ENCODE peak calls at places on chromosomes 7 and 10, in five cellular contexts. O is heart left ventricle, P is sigmoid colon, F is Caco-2, U is HCT116. C is an unnamed sample.

GRCh38 chr10:31213959-31214358 is 105.1 kb upstream of the ZEB1 start:
- DNase-seq in O (no peak), P (no peak), F (no peak), U (no peak), C (no peak)

GRCh38 chr7:69358163-69358821 is 240.0 kb upstream of the AUTS2 start:
- DNase-seq in O (no peak), P (no peak), F (no peak), U (no peak), C (no peak)

GRCh38 chr10:71750124-71750841 is 23.0 kb downstream of the VSIR start:
- DNase-seq in O (peak; percentile 45), P (no peak), F (no peak), U (no peak), C (no peak)

GRCh38 chr10:11429439-11430052 is 181.9 kb downstream of the USP6NL start:
- DNase-seq in O (no peak), P (no peak), F (no peak), U (no peak), C (no peak)

GRCh38 chr7:88169717-88170320 is 50.0 kb downstream of the SRI start:
- DNase-seq in O (no peak), P (no peak), F (no peak), U (no peak), C (no peak)

GRCh38 chr7:39228946-39229345 is 251.2 kb downstream of the POU6F2 start:
- DNase-seq in O (no peak), P (no peak), F (no peak), U (no peak), C (no peak)

GRCh38 chr10:14879055-14879800 is 562 bp downstream of the SUV39H2 start:
- DNase-seq in O (no peak), P (no peak), F (no peak), U (no peak), C (peak; percentile 35)

GRCh38 chr10:103849212-103849877 is 6.0 kb downstream of the SH3PXD2A start:
- DNase-seq in O (peak; percentile 29), P (peak; percentile 64), F (peak; percentile 12), U (no peak), C (no peak)

GRCh38 chr10:62860946-62861345 is 44.8 kb upstream of the EGR2 start:
- DNase-seq in O (no peak), P (no peak), F (no peak), U (no peak), C (no peak)

GRCh38 chr10:89837173-89838001 is 136.0 kb downstream of the KIF20B start:
- DNase-seq in O (peak; percentile 34), P (peak; percentile 67), F (no peak), U (no peak), C (peak; percentile 69)

GRCh38 chr7:39336457-39336856 is 229.7 kb upstream of the YAE1 start:
- DNase-seq in O (no peak), P (no peak), F (no peak), U (no peak), C (no peak)

GRCh38 chr7:133053321-133053891 is 28.5 kb downstream of the CHCHD3 start:
- DNase-seq in O (peak; percentile 34), P (peak; percentile 72), F (no peak), U (no peak), C (no peak)

GRCh38 chr7:103075337-103075918 is 488 bp downstream of the ARMC10 start:
- DNase-seq in O (peak; percentile 53), P (peak; percentile 78), F (peak; percentile 66), U (no peak), C (peak; percentile 68)

GRCh38 chr10:126131338-126131737 is 235.0 kb downstream of the FANK1 start:
- DNase-seq in O (no peak), P (no peak), F (no peak), U (no peak), C (peak; percentile 42)

GRCh38 chr7:73700581-73701134 is 17.3 kb downstream of the BUD23 start:
- DNase-seq in O (no peak), P (no peak), F (no peak), U (no peak), C (no peak)

GRCh38 chr10:124378271-124378670 is 40.5 kb downstream of the OAT start:
- DNase-seq in O (no peak), P (peak; percentile 40), F (peak; percentile 5), U (no peak), C (no peak)

GRCh38 chr7:148699772-148700629 is 1.3 kb downstream of the CUL1 start:
- DNase-seq in O (no peak), P (no peak), F (no peak), U (no peak), C (no peak)

GRCh38 chr7:148699024-148699771 is 495 bp downstream of the CUL1 start:
- DNase-seq in O (peak; percentile 74), P (peak; percentile 75), F (peak; percentile 83), U (no peak), C (peak; percentile 67)

GRCh38 chr7:148697256-148697841 is 1.4 kb upstream of the CUL1 start:
- DNase-seq in O (peak; percentile 68), P (peak; percentile 74), F (no peak), U (no peak), C (peak; percentile 61)

GRCh38 chr7:148697950-148698396 is 730 bp upstream of the CUL1 start:
- DNase-seq in O (no peak), P (peak; percentile 64), F (no peak), U (no peak), C (peak; percentile 45)

DNA sequence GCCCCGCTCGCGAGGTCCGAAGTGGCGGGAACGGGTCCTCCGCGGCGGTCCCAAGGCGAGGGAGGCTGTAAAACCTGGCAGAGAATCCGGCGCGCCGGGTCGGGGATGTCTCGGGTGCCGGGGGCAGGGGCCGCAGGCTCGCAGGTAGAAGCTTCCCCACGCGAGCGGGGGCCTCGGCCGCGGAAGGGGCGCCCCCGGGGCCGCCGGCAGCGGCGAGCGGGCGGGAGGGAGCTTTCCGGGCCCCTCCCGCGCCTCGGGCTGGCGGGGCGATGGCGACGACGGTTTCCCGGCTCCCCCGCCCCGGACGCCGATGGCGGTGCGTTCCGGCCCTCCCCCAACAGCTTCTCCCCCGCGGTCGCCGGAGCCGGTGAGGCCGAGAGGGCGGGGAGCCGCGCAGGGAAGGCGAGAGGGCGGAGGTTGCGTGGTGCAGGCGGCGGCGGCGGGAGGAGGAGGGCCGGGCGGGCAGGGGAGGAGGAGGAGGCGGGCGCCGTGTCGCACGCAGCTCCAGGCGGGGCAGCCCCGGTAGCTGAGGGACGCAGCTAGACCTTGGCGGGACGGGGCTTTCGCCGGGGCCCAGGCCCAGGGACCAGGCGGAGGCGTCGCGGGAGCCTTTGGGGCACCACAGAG is at the start of gene CUL1:
- DNase-seq in O (peak; percentile 91), P (peak; percentile 93), F (peak; percentile 91), U (peak; percentile 34), C (peak; percentile 86)
- H3K4me1 ChIP-seq in O (peaks cover 37% of the 10 kb centered on the region), P (no peaks in the 10 kb centered on the region), F (peaks cover 21% of the 10 kb centered on the region), U (peaks cover 18% of the 10 kb centered on the region), C (peaks cover 19% of the 10 kb centered on the region)

DNA sequence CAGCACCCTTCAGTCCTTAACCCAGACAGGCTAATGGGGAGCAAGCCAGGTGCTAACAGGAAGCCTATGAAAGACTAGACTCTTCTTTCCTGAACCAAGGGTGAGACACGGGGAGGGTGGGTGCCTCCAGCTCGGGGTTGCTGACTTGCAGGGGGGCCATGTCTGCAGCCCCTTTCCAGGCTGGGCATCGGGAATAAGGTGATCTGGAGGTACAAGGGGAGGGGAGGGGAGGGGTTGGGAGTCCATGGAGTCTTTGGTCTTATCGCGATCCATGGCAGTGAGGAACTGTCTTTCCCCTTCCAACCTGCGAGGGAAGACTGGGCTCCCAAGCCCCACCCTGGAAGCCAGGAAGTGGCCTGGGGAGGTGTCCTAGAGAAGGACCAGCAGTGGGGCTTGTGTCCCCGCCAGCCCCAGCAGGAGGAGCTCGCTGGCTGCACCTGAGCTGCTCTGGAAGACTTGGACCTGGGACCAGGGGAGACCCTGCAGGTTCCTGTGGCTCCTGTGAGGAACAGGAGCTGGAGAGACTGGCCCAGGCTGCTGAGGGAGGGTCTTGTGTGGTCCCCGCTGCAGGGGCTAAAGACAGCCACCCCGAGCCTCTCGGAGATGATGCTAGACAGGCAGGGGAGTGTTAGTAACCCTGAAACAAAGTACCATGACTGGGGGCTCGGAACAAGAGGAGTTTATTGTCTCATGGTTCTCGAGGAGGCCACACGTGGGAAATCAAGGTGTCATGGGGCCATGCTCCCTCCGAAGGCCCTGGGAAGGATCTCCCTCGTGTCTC is 348.1 kb downstream of the GLRX3 start:
- DNase-seq in O (no peak), P (peak; percentile 49), F (no peak), U (no peak), C (no peak)
- H3K9me3 ChIP-seq in O (no peaks in the 10 kb centered on the region), P (no peaks in the 10 kb centered on the region), F (no peaks in the 10 kb centered on the region), U (no peaks in the 10 kb centered on the region), C (no peaks in the 10 kb centered on the region)

DNA sequence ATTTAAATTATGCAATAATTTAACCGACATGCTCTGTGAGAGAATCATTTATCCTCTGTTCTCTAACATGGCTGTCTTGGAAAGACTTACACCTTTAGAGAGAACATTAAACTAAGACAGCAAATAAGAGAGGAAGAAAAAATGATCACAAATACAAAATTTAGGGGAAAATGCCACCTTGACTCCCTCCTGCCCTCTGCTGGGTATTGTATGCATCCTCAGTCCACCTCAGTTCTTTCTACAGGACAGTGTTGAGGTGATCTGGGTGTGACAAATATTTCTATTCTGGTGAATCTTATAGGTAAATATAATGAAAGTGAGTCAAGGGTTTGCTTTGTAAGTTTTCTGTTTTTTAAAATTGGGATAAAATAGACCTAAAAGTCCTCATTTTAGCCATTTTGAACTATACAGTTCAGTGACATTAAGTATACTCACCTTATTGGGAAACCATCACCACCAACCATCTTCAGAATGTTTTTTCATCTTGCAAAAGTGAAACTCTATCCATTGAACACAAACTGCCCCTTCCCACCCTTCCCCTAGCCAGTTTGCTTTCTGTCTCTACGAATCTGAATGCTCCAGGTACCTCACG is 61.5 kb upstream of the ELMO1 start:
- DNase-seq in O (no peak), P (no peak), F (no peak), U (no peak), C (no peak)
- TF ChIP-seq CTCF in O (peak; percentile 66), P (peak; percentile 14), F (peak; percentile 45), U (peak; percentile 63), C (peak; percentile 64)

GRCh38 chr10:79237801-79238520 is 109.3 kb upstream of the PPIF start:
- DNase-seq in O (no peak), P (no peak), F (peak; percentile 59), U (no peak), C (no peak)

GRCh38 chr10:79231908-79232307 is 115.4 kb upstream of the PPIF start:
- DNase-seq in O (no peak), P (no peak), F (no peak), U (no peak), C (no peak)

GRCh38 chr10:79235765-79236755 is 111.2 kb upstream of the PPIF start:
- DNase-seq in O (no peak), P (no peak), F (no peak), U (no peak), C (no peak)

GRCh38 chr10:79232864-79233263 is 114.4 kb upstream of the PPIF start:
- DNase-seq in O (no peak), P (no peak), F (no peak), U (no peak), C (no peak)

GRCh38 chr10:79234391-79235318 is 112.6 kb upstream of the PPIF start:
- DNase-seq in O (no peak), P (no peak), F (no peak), U (no peak), C (no peak)
- H3K4me1 ChIP-seq in O (peaks cover 56% of the 10 kb centered on the region), P (no peaks in the 10 kb centered on the region), F (peaks cover 6% of the 10 kb centered on the region), U (no peaks in the 10 kb centered on the region), C (no peaks in the 10 kb centered on the region)

C was measured in testis.